ENCODE peak calls at places on chromosomes 1 and 21, in five cellular contexts. F, A, B, Z and P are unnamed samples.

GRCh38 chr1:145898756-145899155 is 11.1 kb downstream of the ITGA10 start:
- DNase-seq in B (no peak), A (no peak), Z (no peak), F (no peak), P (no peak)

GRCh38 chr1:1215266-1215676 is 1.3 kb upstream of the TNFRSF4 start:
- DNase-seq in B (no peak), Z (peak), F (no peak), A (no peak), P (no peak)

GRCh38 chr1:179129702-179130473 is 48.0 kb downstream of the TOR3A start:
- DNase-seq in A (peak), F (no peak), B (no peak), Z (peak), P (peak)

GRCh38 chr1:37704966-37705365 is 12.7 kb downstream of the CDCA8 start:
- DNase-seq in F (no peak), Z (peak), B (no peak), A (no peak), P (no peak)

GRCh38 chr1:243667591-243667990 is 182.5 kb downstream of the AKT3 start:
- DNase-seq in F (no peak), A (no peak), B (no peak), Z (no peak), P (no peak)

GRCh38 chr1:210482936-210483642 is 154.4 kb downstream of the HHAT start:
- DNase-seq in B (no peak), F (no peak), A (no peak), Z (no peak), P (no peak)

GRCh38 chr21:44049182-44049581 is 37.1 kb downstream of the TRAPPC10 start:
- DNase-seq in A (no peak), B (no peak), Z (no peak), F (no peak), P (no peak)

GRCh38 chr1:26922201-26922729 is 722 bp downstream of the NUDC start:
- DNase-seq in A (no peak), F (no peak), B (no peak), Z (peak), P (no peak)

GRCh38 chr1:165284471-165284870 is 72.0 kb downstream of the LMX1A start:
- DNase-seq in B (peak), F (no peak), Z (no peak), A (no peak), P (no peak)

GRCh38 chr1:148353461-148354283 is 129.4 kb downstream of the PPIAL4G start:
- DNase-seq in A (peak), B (no peak), F (no peak), Z (peak), P (no peak)

GRCh38 chr1:27496604-27497155 is 6.7 kb upstream of the WASF2 start:
- DNase-seq in F (no peak), A (peak), B (peak), Z (peak), P (no peak)

GRCh38 chr1:246647113-246647512 is 77.1 kb upstream of the SCCPDH start:
- DNase-seq in A (peak), Z (peak), B (no peak), F (no peak), P (no peak)

GRCh38 chr1:231420959-231421615 is 1.0 kb downstream of the EGLN1 start:
- DNase-seq in B (peak), A (peak), Z (peak), F (no peak), P (no peak)

GRCh38 chr21:31108969-31109368 is 70.7 kb upstream of the KRTAP19-8 start:
- DNase-seq in F (no peak), B (no peak), A (peak), Z (peak), P (peak)

GRCh38 chr1:101174722-101175121 is 62.1 kb upstream of the S1PR1 start:
- DNase-seq in B (no peak), Z (peak), A (peak), F (no peak), P (no peak)

GRCh38 chr1:160739098-160739511 is at the start of gene SLAMF7:
- DNase-seq in A (no peak), F (no peak), Z (no peak), B (no peak), P (no peak)

GRCh38 chr21:43613755-43614638 is 45.3 kb downstream of the HSF2BP start:
- DNase-seq in A (peak), B (no peak), Z (peak), F (no peak), P (no peak)

GRCh38 chr1:115255154-115255553 is 82.9 kb downstream of the NGF start:
- DNase-seq in B (no peak), A (peak), Z (no peak), F (no peak), P (no peak)

GRCh38 chr1:218660678-218661053 is 315.5 kb downstream of the TGFB2 start:
- DNase-seq in B (no peak), F (no peak), A (peak), Z (peak), P (no peak)

GRCh38 chr1:155206891-155207577 is 663 bp downstream of the THBS3 start:
- DNase-seq in B (peak), F (peak), A (peak), Z (peak), P (peak)

GRCh38 chr1:201475915-201476669 is 7.1 kb upstream of the PHLDA3 start:
- DNase-seq in Z (no peak), A (no peak), F (no peak), B (no peak), P (no peak)

GRCh38 chr1:157457279-157457678 is 95.0 kb downstream of the FCRL5 start:
- DNase-seq in B (no peak), F (no peak), Z (no peak), A (no peak), P (no peak)

GRCh38 chr1:207612762-207613161 is 32.2 kb upstream of the CR1L start:
- DNase-seq in A (no peak), Z (no peak), F (no peak), B (no peak), P (no peak)

GRCh38 chr1:234018816-234019215 is 114.3 kb downstream of the SLC35F3 start:
- DNase-seq in Z (no peak), B (no peak), A (no peak), F (no peak), P (no peak)

GRCh38 chr1:43763497-43763973 is 56.2 kb downstream of the ST3GAL3 start:
- DNase-seq in Z (peak), A (peak), B (peak), F (peak), P (peak)

GRCh38 chr1:28684937-28685336 is 16.4 kb downstream of the GMEB1 start:
- DNase-seq in Z (no peak), B (no peak), F (no peak), A (no peak), P (no peak)

GRCh38 chr1:37513795-37514349 is 694 bp downstream of the MEAF6 start:
- DNase-seq in A (no peak), Z (no peak), B (peak), F (no peak), P (no peak)

GRCh38 chr1:168091063-168091462 is 45.7 kb downstream of the GPR161 start:
- DNase-seq in Z (no peak), F (no peak), B (no peak), A (no peak), P (no peak)

GRCh38 chr1:110615548-110616130 is 9.5 kb upstream of the KCNA2 start:
- DNase-seq in F (peak), A (peak), B (peak), Z (peak), P (peak)